ENCODE peak calls at places on chromosomes 16 and 17, in four cellular contexts. One of them, this sample, is unnamed.

GRCh38 chr17:64947146-64947545 is 27.9 kb upstream of the LRRC37A3 start:
- DNase-seq in cardiac fibroblast: no peak
- DNase-seq in WTC11: no peak
- DNase-seq in body of pancreas: no peak
- DNase-seq in this sample: no peak

GRCh38 chr17:80122026-80122575 is 20.7 kb downstream of the GAA start:
- DNase-seq in WTC11: no peak
- DNase-seq in body of pancreas: no peak
- DNase-seq in cardiac fibroblast: no peak
- DNase-seq in this sample: no peak

GRCh38 chr17:72338847-72339790 is 218.3 kb downstream of the SOX9 start:
- DNase-seq in body of pancreas: peak
- DNase-seq in WTC11: no peak
- DNase-seq in cardiac fibroblast: peak
- DNase-seq in this sample: no peak

GRCh38 chr17:17512866-17513265 is 16.7 kb upstream of the RASD1 start:
- DNase-seq in cardiac fibroblast: no peak
- DNase-seq in WTC11: no peak
- DNase-seq in body of pancreas: no peak
- DNase-seq in this sample: no peak

GRCh38 chr17:51833045-51833444 is 325.5 kb downstream of the CA10 start:
- DNase-seq in body of pancreas: no peak
- DNase-seq in cardiac fibroblast: no peak
- DNase-seq in WTC11: no peak
- DNase-seq in this sample: no peak

GRCh38 chr16:19295393-19295792 is 9.9 kb downstream of the CLEC19A start:
- DNase-seq in cardiac fibroblast: no peak
- DNase-seq in WTC11: no peak
- DNase-seq in body of pancreas: no peak
- DNase-seq in this sample: no peak

GRCh38 chr17:59465949-59466307 is 99.5 kb upstream of the DHX40 start:
- DNase-seq in cardiac fibroblast: no peak
- DNase-seq in WTC11: no peak
- DNase-seq in body of pancreas: no peak
- DNase-seq in this sample: no peak

GRCh38 chr17:8939496-8940334 is 25.8 kb downstream of the PIK3R5 start:
- DNase-seq in body of pancreas: no peak
- DNase-seq in cardiac fibroblast: no peak
- DNase-seq in WTC11: no peak
- DNase-seq in this sample: no peak

GRCh38 chr17:77320046-77320445 is 179.3 kb downstream of the SEC14L1 start:
- DNase-seq in body of pancreas: no peak
- DNase-seq in WTC11: peak
- DNase-seq in cardiac fibroblast: peak
- DNase-seq in this sample: no peak

GRCh38 chr17:76197911-76198310 is 42.4 kb downstream of the RNF157 start:
- DNase-seq in WTC11: no peak
- DNase-seq in cardiac fibroblast: no peak
- DNase-seq in body of pancreas: no peak
- DNase-seq in this sample: no peak

GRCh38 chr17:45974916-45975630 is 24.0 kb upstream of the STH start:
- DNase-seq in body of pancreas: no peak
- DNase-seq in cardiac fibroblast: no peak
- DNase-seq in WTC11: no peak
- DNase-seq in this sample: no peak

DNA sequence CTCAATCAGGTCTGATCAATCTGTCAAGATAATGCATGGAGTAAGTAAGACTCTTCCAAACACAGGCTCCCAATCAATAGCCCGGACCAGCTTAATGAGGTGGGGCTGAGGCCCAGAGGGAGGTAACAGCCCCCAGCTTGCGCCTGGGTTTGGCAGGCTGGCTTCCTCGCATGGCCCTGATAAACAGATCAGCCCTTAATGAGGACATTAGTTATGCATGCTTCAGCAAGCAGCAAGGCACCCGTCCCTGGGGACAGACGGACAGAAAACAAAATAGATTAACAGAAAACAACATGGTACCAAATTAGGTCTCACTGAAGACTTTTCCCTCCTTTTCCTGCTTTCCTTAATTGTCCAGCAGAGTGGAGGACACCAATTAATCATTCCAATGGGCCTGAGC is 145.7 kb downstream of the ZFHX3 start:
- DNase-seq in body of pancreas: no peak
- DNase-seq in cardiac fibroblast: no peak
- DNase-seq in WTC11: no peak
- DNase-seq in this sample: no peak
- TF ChIP-seq CTCF in body of pancreas: no peak
- TF ChIP-seq CTCF in cardiac fibroblast: no peak
- TF ChIP-seq CTCF in WTC11: no peak
- TF ChIP-seq CTCF in this sample: no peak

GRCh38 chr16:86566966-86567700 is 504 bp downstream of the FOXC2 start:
- DNase-seq in cardiac fibroblast: peak
- DNase-seq in body of pancreas: no peak
- DNase-seq in WTC11: peak
- DNase-seq in this sample: no peak

GRCh38 chr16:86568677-86569623 is 2.3 kb downstream of the FOXC2 start:
- DNase-seq in WTC11: no peak
- DNase-seq in body of pancreas: no peak
- DNase-seq in cardiac fibroblast: peak
- DNase-seq in this sample: no peak

GRCh38 chr16:86566601-86566965 is at the start of gene FOXC2:
- DNase-seq in WTC11: peak
- DNase-seq in cardiac fibroblast: peak
- DNase-seq in body of pancreas: peak
- DNase-seq in this sample: peak

GRCh38 chr16:86569843-86570447 is 3.3 kb downstream of the FOXC2 start:
- DNase-seq in cardiac fibroblast: peak
- DNase-seq in body of pancreas: no peak
- DNase-seq in WTC11: no peak
- DNase-seq in this sample: no peak

DNA sequence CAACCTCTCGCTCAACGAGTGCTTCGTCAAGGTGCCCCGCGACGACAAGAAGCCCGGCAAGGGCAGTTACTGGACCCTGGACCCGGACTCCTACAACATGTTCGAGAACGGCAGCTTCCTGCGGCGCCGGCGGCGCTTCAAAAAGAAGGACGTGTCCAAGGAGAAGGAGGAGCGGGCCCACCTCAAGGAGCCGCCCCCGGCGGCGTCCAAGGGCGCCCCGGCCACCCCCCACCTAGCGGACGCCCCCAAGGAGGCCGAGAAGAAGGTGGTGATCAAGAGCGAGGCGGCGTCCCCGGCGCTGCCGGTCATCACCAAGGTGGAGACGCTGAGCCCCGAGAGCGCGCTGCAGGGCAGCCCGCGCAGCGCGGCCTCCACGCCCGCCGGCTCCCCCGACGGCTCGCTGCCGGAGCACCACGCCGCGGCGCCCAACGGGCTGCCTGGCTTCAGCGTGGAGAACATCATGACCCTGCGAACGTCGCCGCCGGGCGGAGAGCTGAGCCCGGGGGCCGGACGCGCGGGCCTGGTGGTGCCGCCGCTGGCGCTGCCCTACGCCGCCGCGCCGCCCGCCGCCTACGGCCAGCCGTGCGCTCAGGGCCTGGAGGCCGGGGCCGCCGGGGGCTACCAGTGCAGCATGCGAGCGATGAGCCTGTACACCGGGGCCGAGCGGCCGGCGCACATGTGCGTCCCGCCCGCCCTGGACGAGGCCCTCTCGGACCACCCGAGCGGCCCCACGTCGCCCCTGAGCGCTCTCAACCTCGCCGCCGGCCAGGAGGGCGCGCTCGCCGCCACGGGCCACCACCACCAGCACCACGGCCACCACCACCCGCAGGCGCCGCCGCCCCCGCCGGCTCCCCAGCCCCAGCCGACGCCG is 1.3 kb downstream of the FOXC2 start:
- DNase-seq in body of pancreas: no peak
- DNase-seq in cardiac fibroblast: peak
- DNase-seq in WTC11: peak
- DNase-seq in this sample: no peak
- TF ChIP-seq CTCF in body of pancreas: no peak
- TF ChIP-seq CTCF in cardiac fibroblast: no peak
- TF ChIP-seq CTCF in WTC11: no peak
- TF ChIP-seq CTCF in this sample: no peak

GRCh38 chr16:63530208-63530607 is 1494.0 kb upstream of the CDH8 start:
- DNase-seq in cardiac fibroblast: peak
- DNase-seq in body of pancreas: no peak
- DNase-seq in WTC11: no peak
- DNase-seq in this sample: no peak
- TF ChIP-seq CTCF in cardiac fibroblast: peak
- TF ChIP-seq CTCF in body of pancreas: no peak
- TF ChIP-seq CTCF in WTC11: no peak
- TF ChIP-seq CTCF in this sample: no peak

GRCh38 chr16:8872967-8873865 is 4.4 kb upstream of the CARHSP1 start:
- DNase-seq in WTC11: no peak
- DNase-seq in body of pancreas: no peak
- DNase-seq in cardiac fibroblast: no peak
- DNase-seq in this sample: no peak
- TF ChIP-seq CTCF in WTC11: no peak
- TF ChIP-seq CTCF in body of pancreas: no peak
- TF ChIP-seq CTCF in cardiac fibroblast: peak
- TF ChIP-seq CTCF in this sample: peak

GRCh38 chr16:87437911-87438610 is 45.9 kb downstream of the MAP1LC3B start:
- DNase-seq in cardiac fibroblast: no peak
- DNase-seq in body of pancreas: no peak
- DNase-seq in WTC11: no peak
- DNase-seq in this sample: no peak
- TF ChIP-seq CTCF in cardiac fibroblast: no peak
- TF ChIP-seq CTCF in body of pancreas: no peak
- TF ChIP-seq CTCF in WTC11: no peak
- TF ChIP-seq CTCF in this sample: no peak

DNA sequence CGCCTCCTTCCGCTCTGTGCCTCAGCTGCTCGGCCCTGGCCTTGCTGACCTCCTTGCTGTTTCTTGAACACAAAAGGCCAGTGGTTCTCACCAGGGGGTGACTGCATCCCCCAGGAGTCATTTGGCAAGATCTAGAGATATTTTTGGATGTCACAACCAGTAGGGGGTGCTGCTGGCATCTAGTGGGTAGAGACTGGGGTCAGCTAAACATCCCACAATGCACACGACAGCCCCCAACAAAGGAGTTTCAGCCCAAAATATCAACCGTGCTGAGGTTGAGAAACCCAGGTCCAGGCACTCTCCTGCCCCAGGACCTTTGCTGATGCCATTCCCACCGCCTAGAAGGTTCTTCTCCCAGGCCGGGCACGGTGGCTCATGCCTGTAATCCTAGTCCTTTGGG is 39.7 kb downstream of the ABCC6 start:
- DNase-seq in WTC11: peak
- DNase-seq in cardiac fibroblast: no peak
- DNase-seq in body of pancreas: no peak
- DNase-seq in this sample: peak
- TF ChIP-seq CTCF in WTC11: no peak
- TF ChIP-seq CTCF in cardiac fibroblast: peak
- TF ChIP-seq CTCF in body of pancreas: no peak
- TF ChIP-seq CTCF in this sample: peak

DNA sequence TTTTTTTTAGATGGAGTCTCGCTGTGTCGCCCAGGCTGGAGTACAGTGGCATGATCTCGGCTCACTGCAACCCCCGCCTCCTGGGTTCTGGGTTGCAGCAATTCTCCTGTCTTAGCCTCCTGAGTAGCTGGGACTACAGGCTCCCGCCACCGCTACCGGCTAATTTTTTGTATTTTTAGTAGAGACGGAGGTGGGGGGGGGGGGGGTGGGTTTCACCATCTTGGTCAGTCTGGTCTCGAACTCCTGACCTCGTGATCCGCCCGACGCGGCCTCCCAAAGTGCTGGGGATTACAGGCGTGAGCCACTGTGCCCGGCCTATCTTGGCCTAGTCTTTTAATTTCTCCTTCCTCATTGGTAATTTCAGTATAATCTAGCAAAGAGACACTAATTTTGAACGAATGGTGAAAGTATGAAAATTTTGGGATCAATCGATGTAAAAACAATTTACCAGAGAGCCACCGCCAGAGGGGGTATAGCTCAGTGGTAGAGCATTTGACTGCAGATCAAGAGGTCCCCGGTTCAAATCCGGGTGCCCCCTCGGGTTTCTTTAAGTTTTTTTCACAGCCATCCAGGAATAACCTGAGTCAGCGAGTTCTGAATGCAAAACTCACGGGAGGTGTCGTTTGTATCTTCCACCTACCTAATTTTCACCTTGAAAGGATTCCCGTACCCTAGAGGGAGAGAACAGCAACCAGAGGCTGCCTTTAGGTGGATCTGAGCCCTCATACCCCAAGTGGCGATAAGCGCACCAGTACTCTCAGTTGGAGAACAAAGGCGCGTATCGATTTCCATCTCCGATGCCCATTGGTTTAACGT is 2.5 kb upstream of the LASP1 start:
- DNase-seq in WTC11: peak
- DNase-seq in cardiac fibroblast: peak
- DNase-seq in body of pancreas: peak
- DNase-seq in this sample: peak
- TF ChIP-seq CTCF in WTC11: no peak
- TF ChIP-seq CTCF in cardiac fibroblast: no peak
- TF ChIP-seq CTCF in body of pancreas: peak
- TF ChIP-seq CTCF in this sample: peak

GRCh38 chr16:56203052-56203451 is 11.8 kb downstream of the GNAO1 start:
- DNase-seq in body of pancreas: no peak
- DNase-seq in WTC11: peak
- DNase-seq in cardiac fibroblast: peak
- DNase-seq in this sample: no peak
- TF ChIP-seq CTCF in body of pancreas: no peak
- TF ChIP-seq CTCF in WTC11: no peak
- TF ChIP-seq CTCF in cardiac fibroblast: peak
- TF ChIP-seq CTCF in this sample: peak

DNA sequence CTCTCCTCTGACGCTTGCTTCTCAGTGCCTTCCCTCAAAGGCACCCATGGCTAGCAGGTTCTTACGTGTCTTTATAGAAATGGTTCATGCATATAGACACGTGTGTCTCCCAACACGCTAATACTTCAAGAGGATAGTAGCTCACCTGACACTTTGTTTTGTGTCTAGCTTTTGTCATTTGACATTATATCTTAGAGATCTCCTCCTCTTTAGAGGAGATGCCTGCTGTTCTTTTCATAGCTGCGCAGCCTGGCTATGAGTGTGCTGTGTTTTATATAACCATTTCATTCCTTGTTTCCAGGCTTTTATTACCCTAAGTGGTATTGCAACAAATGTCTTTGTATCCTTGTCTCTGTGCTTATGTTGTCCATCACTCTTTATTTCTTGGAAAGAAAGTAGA is 411.7 kb downstream of the CPPED1 start:
- DNase-seq in cardiac fibroblast: no peak
- DNase-seq in WTC11: no peak
- DNase-seq in body of pancreas: no peak
- DNase-seq in this sample: no peak
- TF ChIP-seq CTCF in cardiac fibroblast: no peak
- TF ChIP-seq CTCF in WTC11: no peak
- TF ChIP-seq CTCF in body of pancreas: no peak
- TF ChIP-seq CTCF in this sample: no peak

This sample was measured in neural crest cell.